ENCODE peak calls at places on chromosomes 16 and 17, in eight cellular contexts. F, U, C, Z, Y, J, X and B are unnamed samples.
A peak's percentile ranks its signal among the peaks of the same experiment; 100 is the strongest.

GRCh38 chr17:67718325-67718941 is 697 bp downstream of the NOL11 start:
- DNase-seq in F (no peak), U (peak; percentile 55), C (no peak), Z (peak; percentile 35), Y (peak; percentile 21), J (peak; percentile 18), X (peak; percentile 57), B (no peak)

GRCh38 chr17:61402978-61403845 is 3.6 kb downstream of the TBX2 start:
- DNase-seq in F (no peak), U (no peak), C (peak; percentile 79), Z (peak; percentile 45), Y (no peak), J (no peak), X (peak; percentile 43), B (no peak)

GRCh38 chr17:1907818-1908698 is 78.3 kb downstream of the RPA1 start:
- DNase-seq in F (no peak), U (no peak), C (no peak), Z (peak; percentile 6), Y (no peak), J (no peak), X (peak; percentile 30), B (no peak)

GRCh38 chr16:74773431-74774222 is 993 bp downstream of the FA2H start:
- DNase-seq in F (no peak), U (no peak), C (no peak), Z (no peak), Y (peak; percentile 48), J (no peak), X (no peak), B (no peak)

GRCh38 chr17:17546399-17547185 is 44.9 kb downstream of the PEMT start:
- DNase-seq in F (no peak), U (no peak), C (no peak), Z (no peak), Y (no peak), J (no peak), X (no peak), B (no peak)

GRCh38 chr16:57045694-57046381 is 46.5 kb upstream of the CPNE2 start:
- DNase-seq in F (peak; percentile 64), U (no peak), C (peak; percentile 32), Z (peak; percentile 54), Y (no peak), J (peak; percentile 67), X (peak; percentile 51), B (no peak)

GRCh38 chr16:69029121-69029520 is 76.3 kb upstream of the HAS3 start:
- DNase-seq in F (no peak), U (no peak), C (no peak), Z (no peak), Y (no peak), J (no peak), X (no peak), B (no peak)

GRCh38 chr16:58755989-58756649 is 22.0 kb upstream of the GOT2 start:
- DNase-seq in F (peak; percentile 55), U (peak; percentile 89), C (peak; percentile 79), Z (peak; percentile 94), Y (peak; percentile 52), J (peak; percentile 75), X (peak; percentile 92), B (peak; percentile 72)

GRCh38 chr17:79907217-79907715 is 68.0 kb upstream of the CBX4 start:
- DNase-seq in F (no peak), U (no peak), C (no peak), Z (no peak), Y (no peak), J (no peak), X (no peak), B (no peak)

GRCh38 chr17:68378202-68379149 is 78.8 kb downstream of the WIPI1 start:
- DNase-seq in F (peak; percentile 98), U (no peak), C (peak; percentile 20), Z (no peak), Y (peak; percentile 14), J (peak; percentile 23), X (no peak), B (no peak)

GRCh38 chr16:46970089-46970488 is 3.4 kb downstream of the DNAJA2 start:
- DNase-seq in F (no peak), U (no peak), C (no peak), Z (no peak), Y (no peak), J (no peak), X (no peak), B (no peak)

GRCh38 chr16:58024673-58025350 is 742 bp upstream of the MMP15 start:
- DNase-seq in F (no peak), U (no peak), C (no peak), Z (no peak), Y (peak; percentile 79), J (no peak), X (peak; percentile 27), B (peak; percentile 25)

GRCh38 chr17:32596666-32597065 is 109.9 kb downstream of the CDK5R1 start:
- DNase-seq in F (no peak), U (no peak), C (no peak), Z (no peak), Y (no peak), J (no peak), X (peak; percentile 14), B (no peak)

GRCh38 chr16:79204486-79204885 is 396.1 kb downstream of the MAF start:
- DNase-seq in F (peak; percentile 54), U (no peak), C (no peak), Z (no peak), Y (no peak), J (no peak), X (no peak), B (no peak)

GRCh38 chr16:11047057-11047456 is 102.7 kb downstream of the CLEC16A start:
- DNase-seq in F (no peak), U (peak; percentile 30), C (no peak), Z (no peak), Y (no peak), J (no peak), X (no peak), B (no peak)

GRCh38 chr17:76538281-76538931 is 897 bp upstream of the CYGB start:
- DNase-seq in F (peak; percentile 25), U (no peak), C (no peak), Z (no peak), Y (no peak), J (no peak), X (no peak), B (no peak)

GRCh38 chr17:71188811-71189492 is 931.9 kb upstream of the SOX9 start:
- DNase-seq in F (no peak), U (no peak), C (no peak), Z (no peak), Y (no peak), J (no peak), X (no peak), B (no peak)

GRCh38 chr16:75027520-75028300 is 28.9 kb downstream of the ZNRF1 start:
- DNase-seq in F (no peak), U (no peak), C (no peak), Z (no peak), Y (no peak), J (no peak), X (no peak), B (no peak)

GRCh38 chr17:36501963-36502362 is 15.5 kb downstream of the ZNHIT3 start:
- DNase-seq in F (no peak), U (no peak), C (no peak), Z (no peak), Y (no peak), J (no peak), X (no peak), B (no peak)

GRCh38 chr16:9681556-9681955 is 500.7 kb downstream of the GRIN2A start:
- DNase-seq in F (no peak), U (no peak), C (no peak), Z (no peak), Y (no peak), J (no peak), X (no peak), B (no peak)

GRCh38 chr16:15572329-15573001 is 70.5 kb downstream of the MARF1 start:
- DNase-seq in F (no peak), U (no peak), C (no peak), Z (no peak), Y (no peak), J (no peak), X (peak; percentile 59), B (no peak)

GRCh38 chr16:69626256-69626655 is 60.5 kb downstream of the NFAT5 start:
- DNase-seq in F (no peak), U (no peak), C (no peak), Z (no peak), Y (no peak), J (no peak), X (no peak), B (no peak)

GRCh38 chr17:65388911-65389310 is 172.5 kb downstream of the AXIN2 start:
- DNase-seq in F (no peak), U (no peak), C (no peak), Z (no peak), Y (no peak), J (no peak), X (no peak), B (no peak)

GRCh38 chr16:82323171-82323570 is 153.1 kb upstream of the MPHOSPH6 start:
- DNase-seq in F (no peak), U (no peak), C (no peak), Z (no peak), Y (no peak), J (no peak), X (no peak), B (no peak)

GRCh38 chr16:84569382-84569987 is 48.4 kb downstream of the COTL1 start:
- DNase-seq in F (no peak), U (no peak), C (no peak), Z (peak; percentile 40), Y (peak; percentile 69), J (no peak), X (no peak), B (peak; percentile 56)

GRCh38 chr16:49492896-49493620 is 119.5 kb downstream of the C16orf78 start:
- DNase-seq in F (peak; percentile 15), U (no peak), C (no peak), Z (no peak), Y (no peak), J (no peak), X (no peak), B (no peak)

GRCh38 chr16:55035037-55035436 is 104.4 kb downstream of the IRX5 start:
- DNase-seq in F (no peak), U (peak; percentile 46), C (no peak), Z (peak; percentile 1), Y (peak; percentile 34), J (peak; percentile 28), X (peak; percentile 55), B (peak; percentile 8)

GRCh38 chr16:57752581-57753447 is 17.2 kb downstream of the KATNB1 start:
- DNase-seq in F (no peak), U (no peak), C (no peak), Z (no peak), Y (no peak), J (no peak), X (no peak), B (no peak)

GRCh38 chr16:57998484-57998883 is 2.0 kb downstream of the ZNF319 start:
- DNase-seq in F (no peak), U (peak; percentile 71), C (no peak), Z (peak; percentile 67), Y (no peak), J (no peak), X (peak; percentile 78), B (peak; percentile 81)

GRCh38 chr17:29341726-29342125 is 47.8 kb upstream of the NUFIP2 start:
- DNase-seq in F (no peak), U (no peak), C (no peak), Z (no peak), Y (no peak), J (no peak), X (no peak), B (peak; percentile 47)

GRCh38 chr16:89388536-89388935 is 101.8 kb downstream of the ANKRD11 start:
- DNase-seq in F (no peak), U (no peak), C (no peak), Z (no peak), Y (no peak), J (no peak), X (no peak), B (no peak)

GRCh38 chr16:74608944-74609343 is 2.0 kb upstream of the GLG1 start:
- DNase-seq in F (no peak), U (peak; percentile 95), C (no peak), Z (peak; percentile 58), Y (no peak), J (no peak), X (no peak), B (no peak)

GRCh38 chr17:60390881-60391418 is 983 bp downstream of the USP32 start:
- DNase-seq in F (no peak), U (peak; percentile 54), C (peak; percentile 51), Z (peak; percentile 51), Y (peak; percentile 4), J (peak; percentile 47), X (peak; percentile 41), B (peak; percentile 58)

GRCh38 chr16:30068750-30069574 is 3.4 kb downstream of the ALDOA start:
- DNase-seq in F (no peak), U (peak; percentile 57), C (peak; percentile 5), Z (no peak), Y (peak; percentile 70), J (no peak), X (peak; percentile 69), B (no peak)